ENCODE peak calls at places on chromosome 20, in five cellular contexts. Z, T, I, K and C are unnamed samples. For H3K9me3, the result is how much of the 10 kb centered on the place peaks cover.

GRCh38 chr20:25622450-25623224 is 1.2 kb downstream of the NANP start:
- DNase-seq in Z (peak), T (no peak), I (no peak), K (no peak), C (no peak)

GRCh38 chr20:33113387-33113908 is 34.0 kb downstream of the BPIFB4 start:
- DNase-seq in Z (no peak), T (no peak), I (no peak), K (no peak), C (no peak)

GRCh38 chr20:52972190-52972937 is at the start of gene TSHZ2:
- DNase-seq in Z (peak), T (no peak), I (no peak), K (peak), C (no peak)

GRCh38 chr20:2172305-2173175 is 70.9 kb downstream of the STK35 start:
- DNase-seq in Z (peak), T (peak), I (peak), K (peak), C (peak)

GRCh38 chr20:10492065-10492464 is 57.0 kb downstream of the SLX4IP start:
- DNase-seq in Z (no peak), T (peak), I (no peak), K (no peak), C (no peak)

GRCh38 chr20:38755324-38755910 is 7.2 kb downstream of the ACTR5 start:
- DNase-seq in Z (no peak), T (no peak), I (no peak), K (no peak), C (no peak)

GRCh38 chr20:36214684-36215256 is 21.5 kb upstream of the AAR2 start:
- DNase-seq in Z (peak), T (peak), I (no peak), K (no peak), C (no peak)

GRCh38 chr20:63896136-63896890 is 1.4 kb downstream of the DNAJC5 start:
- DNase-seq in Z (peak), T (peak), I (no peak), K (no peak), C (no peak)

GRCh38 chr20:22456109-22456508 is 128.3 kb downstream of the FOXA2 start:
- DNase-seq in Z (no peak), T (no peak), I (no peak), K (no peak), C (no peak)

GRCh38 chr20:63322146-63322922 is 29.3 kb downstream of the COL20A1 start:
- DNase-seq in Z (no peak), T (no peak), I (no peak), K (no peak), C (no peak)

GRCh38 chr20:956330-956951 is 40.3 kb upstream of the ANGPT4 start:
- DNase-seq in Z (peak), T (peak), I (peak), K (peak), C (peak)

GRCh38 chr20:20441259-20441658 is 73.4 kb downstream of the INSM1 start:
- DNase-seq in Z (no peak), T (no peak), I (no peak), K (no peak), C (no peak)

GRCh38 chr20:13554076-13554475 is 84.7 kb downstream of the TASP1 start:
- DNase-seq in Z (no peak), T (no peak), I (no peak), K (no peak), C (no peak)

GRCh38 chr20:37519508-37520416 is 1.3 kb upstream of the NNAT start:
- DNase-seq in Z (peak), T (no peak), I (no peak), K (peak), C (no peak)

GRCh38 chr20:59948828-59949720 is 8.9 kb downstream of the FAM217B start:
- DNase-seq in Z (peak), T (peak), I (no peak), K (no peak), C (peak)

GRCh38 chr20:41058674-41059008 is 30.0 kb downstream of the TOP1 start:
- DNase-seq in Z (no peak), T (no peak), I (no peak), K (no peak), C (no peak)

GRCh38 chr20:2984956-2985661 is 58.3 kb upstream of the GNRH2 start:
- DNase-seq in Z (no peak), T (peak), I (no peak), K (peak), C (no peak)

GRCh38 chr20:17343631-17344447 is 117.0 kb downstream of the PCSK2 start:
- DNase-seq in Z (no peak), T (no peak), I (no peak), K (no peak), C (no peak)

GRCh38 chr20:24648919-24649318 is 179.5 kb downstream of the SYNDIG1 start:
- DNase-seq in Z (no peak), T (no peak), I (peak), K (no peak), C (no peak)

GRCh38 chr20:35286077-35286898 is 1.7 kb upstream of the EIF6 start:
- DNase-seq in Z (peak), T (no peak), I (no peak), K (no peak), C (no peak)

GRCh38 chr20:50724851-50725721 is 6.3 kb upstream of the PARD6B start:
- DNase-seq in Z (peak), T (peak), I (no peak), K (no peak), C (peak)

GRCh38 chr20:54475334-54476287 is at the start of gene DOK5:
- DNase-seq in Z (no peak), T (no peak), I (no peak), K (peak), C (no peak)

GRCh38 chr20:40771308-40771610 is 82.2 kb upstream of the MAFB start:
- DNase-seq in Z (no peak), T (no peak), I (no peak), K (no peak), C (no peak)

GRCh38 chr20:58129736-58130135 is 98.7 kb downstream of the ANKRD60 start:
- DNase-seq in Z (no peak), T (no peak), I (no peak), K (peak), C (no peak)

GRCh38 chr20:59805786-59806577 is 127.5 kb downstream of the SYCP2 start:
- DNase-seq in Z (no peak), T (no peak), I (no peak), K (peak), C (no peak)

GRCh38 chr20:52060794-52061714 is 130.5 kb downstream of the ZFP64 start:
- DNase-seq in Z (peak), T (no peak), I (no peak), K (no peak), C (peak)

GRCh38 chr20:57934007-57934805 is 224.4 kb upstream of the PMEPA1 start:
- DNase-seq in Z (no peak), T (no peak), I (no peak), K (no peak), C (no peak)

GRCh38 chr20:32570401-32571190 is 14.5 kb downstream of the NOL4L start:
- DNase-seq in Z (no peak), T (peak), I (no peak), K (no peak), C (no peak)

GRCh38 chr20:32753731-32754130 is 8.5 kb upstream of the DNMT3B start:
- DNase-seq in Z (no peak), T (no peak), I (no peak), K (no peak), C (no peak)

GRCh38 chr20:44646023-44646640 is 5.4 kb downstream of the ADA start:
- DNase-seq in Z (no peak), T (no peak), I (peak), K (no peak), C (no peak)

GRCh38 chr20:35021063-35021462 is 65.4 kb downstream of the MYH7B start:
- DNase-seq in Z (no peak), T (no peak), I (no peak), K (no peak), C (no peak)

GRCh38 chr20:8152183-8152582 is 20.1 kb downstream of the PLCB1 start:
- DNase-seq in Z (no peak), T (no peak), I (no peak), K (no peak), C (no peak)

GRCh38 chr20:51420111-51420510 is 122.4 kb downstream of the NFATC2 start:
- DNase-seq in Z (no peak), T (no peak), I (no peak), K (no peak), C (no peak)

GRCh38 chr20:47456952-47457724 is 44.5 kb upstream of the NCOA3 start:
- DNase-seq in Z (no peak), T (no peak), I (no peak), K (no peak), C (no peak)

DNA sequence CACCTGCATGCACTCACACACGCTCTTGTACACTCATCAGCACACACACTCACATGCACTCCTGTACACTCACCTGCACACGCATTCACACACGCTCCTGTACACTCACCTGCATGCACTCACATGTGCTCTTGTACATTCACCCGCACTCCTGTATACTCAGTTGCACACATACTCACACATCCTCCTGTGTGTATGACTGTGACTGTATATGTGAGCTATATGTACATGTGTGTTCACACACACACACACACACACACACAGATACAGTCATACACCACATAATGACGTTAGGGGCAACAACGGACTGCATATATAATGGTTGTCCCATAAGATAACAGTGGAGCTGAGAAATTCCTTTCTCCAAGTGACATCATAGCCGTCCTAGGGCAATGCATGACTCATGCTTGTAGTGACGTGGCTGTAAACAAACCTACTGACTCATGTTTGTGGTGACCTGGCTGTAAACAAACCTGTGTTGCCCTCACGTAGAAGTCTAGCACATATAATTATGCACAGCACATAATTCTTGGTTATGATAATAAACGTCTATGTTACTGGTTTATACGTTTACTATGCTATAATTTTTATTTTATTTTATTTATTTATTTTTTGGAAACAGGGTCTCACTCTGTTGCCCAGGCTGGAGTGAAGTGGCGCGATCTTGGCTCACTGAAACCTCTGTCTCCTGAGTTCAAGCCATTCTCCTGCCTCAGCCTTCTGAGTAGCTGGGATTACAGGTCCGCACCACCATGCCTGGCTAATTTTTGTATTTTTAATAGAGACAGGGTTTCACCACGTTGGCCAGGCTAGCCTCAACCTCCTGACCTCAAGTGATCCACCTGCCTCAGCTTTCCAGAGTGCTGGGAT is 22.8 kb upstream of the TAF4 start:
- DNase-seq in Z (peak), T (peak), I (no peak), K (no peak), C (peak)
- TF ChIP-seq ATF3 in Z (peak), T (peak), I (no peak), K (no peak), C (peak)

DNA sequence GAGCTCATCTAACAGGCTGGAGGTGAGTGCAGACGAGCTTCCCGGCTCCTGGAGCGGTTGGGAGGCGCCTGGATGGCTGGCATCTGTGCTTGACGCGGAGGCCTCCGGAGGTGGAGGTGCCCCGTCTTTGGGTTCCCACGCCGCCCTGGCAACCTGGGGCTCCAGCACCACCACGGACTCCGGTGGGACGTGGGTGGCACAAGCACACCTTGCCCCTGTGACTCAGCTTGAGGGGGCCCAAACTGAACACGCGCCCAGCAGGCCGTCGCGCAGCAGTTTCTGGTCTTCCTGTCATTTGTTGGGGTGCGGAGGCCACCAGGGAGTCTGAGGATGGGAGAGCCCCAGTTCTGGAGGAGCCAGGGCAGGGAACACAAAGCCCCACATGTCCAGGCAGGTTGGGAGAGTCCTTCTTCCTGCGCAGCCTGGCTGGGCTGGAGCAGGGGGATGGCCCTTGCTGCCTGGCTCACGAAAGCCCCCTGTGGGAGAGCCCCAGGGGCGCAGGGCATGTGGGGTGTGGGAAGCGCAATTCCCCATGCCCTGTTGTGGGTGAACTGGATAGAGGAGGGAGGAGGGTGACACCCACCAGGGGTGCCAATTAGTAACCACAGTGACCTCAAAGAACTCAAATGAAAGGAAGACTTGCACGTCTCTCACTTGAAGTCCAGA is 1378.6 kb upstream of the DEFB115 start:
- DNase-seq in Z (no peak), T (no peak), I (no peak), K (no peak), C (no peak)
- H3K9me3 ChIP-seq in Z (half or more), T (under half), I (under half), K (half or more), C (under half)

GRCh38 chr20:49589747-49590146 is 21.8 kb upstream of the PTGIS start:
- DNase-seq in Z (no peak), T (no peak), I (no peak), K (no peak), C (no peak)

GRCh38 chr20:49584418-49585382 is 16.8 kb upstream of the PTGIS start:
- DNase-seq in Z (no peak), T (no peak), I (no peak), K (no peak), C (no peak)

GRCh38 chr20:49585585-49586245 is 17.8 kb upstream of the PTGIS start:
- DNase-seq in Z (no peak), T (no peak), I (no peak), K (no peak), C (no peak)

GRCh38 chr20:49583669-49584417 is 15.9 kb upstream of the PTGIS start:
- DNase-seq in Z (peak), T (peak), I (no peak), K (no peak), C (no peak)

GRCh38 chr20:49586967-49587587 is 19.1 kb upstream of the PTGIS start:
- DNase-seq in Z (no peak), T (no peak), I (no peak), K (no peak), C (no peak)
- TF ChIP-seq ATF3 in Z (no peak), T (no peak), I (no peak), K (no peak), C (no peak)

DNA sequence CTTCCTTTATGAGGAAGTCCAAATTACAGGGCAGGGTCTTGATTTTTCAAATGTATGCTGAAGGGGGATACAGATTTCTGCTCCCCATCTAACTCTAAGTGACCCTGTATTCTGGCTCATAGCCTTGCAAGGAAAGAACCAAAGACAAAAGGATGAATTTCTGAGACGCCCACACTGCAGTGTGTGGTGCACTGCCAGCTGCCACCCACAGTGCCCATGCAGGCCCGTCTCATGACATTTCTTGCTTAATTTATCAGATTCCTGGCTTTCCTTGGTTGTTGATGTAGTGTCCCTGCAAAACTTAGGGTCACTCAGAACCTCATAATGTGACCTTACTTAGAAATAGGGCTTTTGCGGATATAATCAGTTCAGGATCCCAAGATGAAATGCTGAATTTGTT is 68.0 kb downstream of the CBLN4 start:
- DNase-seq in Z (no peak), T (no peak), I (no peak), K (no peak), C (no peak)
- H3K9me3 ChIP-seq in Z (half or more), T (under half), I (under half), K (under half), C (under half)

GRCh38 chr20:9441948-9442347 is 72.4 kb upstream of the LAMP5 start:
- DNase-seq in Z (no peak), T (no peak), I (peak), K (no peak), C (no peak)
- TF ChIP-seq ATF3 in Z (no peak), T (no peak), I (no peak), K (no peak), C (no peak)